ENCODE peak calls at places on chromosomes 4 and X, in nine cellular contexts. X, N, L, T, V, P, Z, H and W are unnamed samples.

GRCh38 chr4:121358473-121358872 is 22.3 kb downstream of the QRFPR start:
- DNase-seq in T (no peak), L (no peak), H (peak; percentile 7), N (no peak), V (no peak), Z (no peak), P (no peak), X (no peak), W (no peak)

GRCh38 chr4:127251423-127251822 is 381.3 kb upstream of the INTU start:
- DNase-seq in P (no peak), L (no peak), V (no peak), Z (no peak), X (no peak), H (no peak), T (no peak), N (no peak), W (no peak)

GRCh38 chr4:77052352-77052751 is 23.4 kb downstream of the CCNI start:
- DNase-seq in P (peak; percentile 71), T (no peak), X (peak; percentile 75), N (peak; percentile 92), H (peak; percentile 48), Z (no peak), L (no peak), V (peak; percentile 64), W (no peak)

GRCh38 chrX:15683193-15683592 is 18.6 kb upstream of the CLTRN start:
- DNase-seq in N (no peak), H (no peak), L (no peak), Z (no peak), P (no peak), X (peak; percentile 9), V (no peak), T (no peak), W (no peak)

GRCh38 chr4:26871611-26872010 is 11.0 kb downstream of the STIM2 start:
- DNase-seq in V (no peak), N (no peak), T (no peak), P (no peak), H (no peak), Z (no peak), L (peak; percentile 73), X (no peak), W (no peak)

GRCh38 chr4:114494257-114494803 is 104.3 kb upstream of the UGT8 start:
- DNase-seq in P (no peak), L (no peak), Z (no peak), N (peak; percentile 83), T (no peak), V (no peak), H (no peak), X (no peak), W (no peak)

GRCh38 chr4:7792616-7793015 is 147.0 kb downstream of the AFAP1 start:
- DNase-seq in V (no peak), L (no peak), H (no peak), P (no peak), N (no peak), T (no peak), Z (no peak), X (no peak), W (no peak)

GRCh38 chr4:147768113-147768512 is 36.2 kb downstream of the ARHGAP10 start:
- DNase-seq in H (no peak), X (no peak), Z (no peak), N (no peak), L (no peak), P (peak; percentile 35), V (no peak), T (no peak), W (no peak)

GRCh38 chr4:101667348-101667747 is 123.2 kb upstream of the BANK1 start:
- DNase-seq in P (no peak), Z (no peak), N (no peak), H (no peak), X (no peak), T (no peak), L (no peak), V (no peak), W (no peak)

GRCh38 chrX:97863261-97863660 is 979.6 kb downstream of the RPA4 start:
- DNase-seq in V (no peak), H (no peak), Z (no peak), L (no peak), N (no peak), T (no peak), P (no peak), X (no peak), W (no peak)

GRCh38 chr4:124019749-124020549 is 623.4 kb downstream of the SPRY1 start:
- DNase-seq in N (no peak), V (no peak), H (no peak), X (no peak), L (no peak), Z (no peak), P (no peak), T (no peak), W (no peak)

GRCh38 chrX:110941906-110942305 is 146.3 kb upstream of the CHRDL1 start:
- DNase-seq in Z (no peak), H (no peak), X (no peak), V (no peak), N (no peak), P (no peak), T (peak; percentile 36), L (peak; percentile 23), W (no peak)

GRCh38 chr4:65669008-65669971 is 999 bp downstream of the EPHA5 start:
- DNase-seq in Z (peak; percentile 46), H (no peak), N (peak; percentile 62), V (no peak), X (no peak), P (no peak), T (no peak), L (no peak), W (peak; percentile 59)

GRCh38 chr4:65669981-65670330 is 333 bp downstream of the EPHA5 start:
- DNase-seq in T (no peak), V (no peak), N (no peak), Z (no peak), X (no peak), L (no peak), H (no peak), P (no peak), W (no peak)

GRCh38 chr4:65665951-65666523 is 4.3 kb downstream of the EPHA5 start:
- DNase-seq in P (no peak), T (no peak), V (no peak), Z (no peak), L (no peak), X (no peak), H (no peak), N (peak; percentile 16), W (no peak)

GRCh38 chr4:65670331-65671031 is at the start of gene EPHA5:
- DNase-seq in T (peak; percentile 69), X (peak; percentile 16), H (no peak), N (peak; percentile 91), L (no peak), V (peak; percentile 66), Z (peak; percentile 73), P (no peak), W (peak; percentile 78)

DNA sequence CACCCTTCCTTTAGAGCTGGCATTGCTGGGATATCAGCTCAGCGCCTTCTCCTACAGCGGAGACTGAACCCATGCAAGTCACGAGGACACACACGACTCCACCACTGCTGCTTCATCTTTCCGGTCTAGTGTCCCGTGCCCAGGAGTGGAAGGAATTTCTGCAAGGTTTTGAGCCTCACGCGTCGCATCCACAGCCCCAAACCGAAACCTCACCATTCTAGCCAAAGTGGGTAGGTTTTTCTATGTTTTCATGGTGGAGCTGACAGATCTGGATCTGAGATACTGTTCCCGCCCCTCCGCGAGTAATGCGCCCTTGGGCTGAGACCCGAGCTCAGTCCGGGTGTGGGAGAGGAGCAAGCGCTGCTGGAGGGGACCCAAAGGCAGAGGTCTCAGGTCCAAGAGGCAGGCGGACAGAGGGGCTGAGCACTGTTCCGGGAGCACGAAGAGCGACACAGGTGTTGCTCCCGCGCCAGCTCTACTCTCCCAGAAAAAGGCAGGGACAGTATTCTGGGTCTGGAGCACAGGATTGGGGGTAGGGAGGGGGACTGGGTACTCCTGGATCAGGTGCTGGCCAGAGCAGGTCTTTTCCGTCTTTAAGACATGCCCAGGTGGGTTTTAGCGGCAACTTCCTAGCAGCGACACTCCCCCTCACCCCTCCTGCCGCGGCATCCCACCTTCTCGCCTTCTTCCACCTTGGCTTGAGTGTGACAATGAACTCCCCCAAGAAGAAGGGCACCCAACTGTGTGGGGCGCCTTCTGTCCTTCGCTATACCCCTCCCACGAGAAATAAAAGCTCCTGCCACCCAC is 1.9 kb downstream of the EPHA5 start:
- DNase-seq in T (peak; percentile 46), L (no peak), H (no peak), P (no peak), X (no peak), N (peak; percentile 44), Z (peak; percentile 58), V (peak; percentile 25), W (peak; percentile 63)
- H3K4me3 ChIP-seq in T (peak overlapping the region; percentile 34), L (peak overlapping the region; percentile 63), H (no peak overlapping the region), P (no peak overlapping the region), X (no peak overlapping the region), N (peak overlapping the region; percentile 65), Z (peak overlapping the region; percentile 45), V (peak overlapping the region; percentile 53), W (peak overlapping the region; percentile 19)

GRCh38 chrX:62928906-62929305 is 422.2 kb downstream of the SPIN4 start:
- DNase-seq in H (no peak), X (no peak), T (no peak), N (no peak), V (no peak), L (no peak), Z (no peak), P (no peak), W (no peak)

GRCh38 chrX:62931625-62932024 is 419.5 kb downstream of the SPIN4 start:
- DNase-seq in H (no peak), V (no peak), N (no peak), Z (no peak), L (no peak), T (no peak), X (no peak), P (no peak), W (no peak)
- TF ChIP-seq POLR2AphosphoS5 in H (no peak), V (no peak), N (no peak), Z (no peak), L (no peak), T (no peak), X (no peak), P (no peak), W (no peak)

DNA sequence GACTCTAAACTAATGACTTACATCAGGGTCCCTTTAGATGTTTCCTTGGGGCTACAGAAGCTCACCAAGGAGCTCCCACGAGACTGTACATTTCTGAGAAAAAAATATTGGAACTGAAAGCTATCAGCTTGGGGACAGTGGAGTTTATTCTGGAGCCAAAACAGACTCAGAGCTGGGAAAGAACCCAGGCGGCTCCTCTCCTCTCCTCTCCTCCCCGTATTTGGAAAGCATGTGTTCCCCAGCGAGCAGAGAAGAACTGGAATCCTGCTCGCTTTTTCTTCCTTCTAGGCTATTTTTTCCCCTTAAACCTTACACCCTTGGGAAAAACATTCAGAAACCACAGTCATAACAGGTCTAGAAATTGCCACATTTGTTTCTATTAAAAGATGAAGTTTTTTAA is 4.3 kb upstream of the MAP7D3 start:
- DNase-seq in Z (no peak), X (no peak), T (no peak), N (no peak), P (no peak), H (no peak), L (no peak), V (no peak), W (no peak)
- H3K4me3 ChIP-seq in Z (no peak overlapping the region), X (no peak overlapping the region), T (no peak overlapping the region), N (no peak overlapping the region), P (no peak overlapping the region), H (no peak overlapping the region), L (no peak overlapping the region), V (no peak overlapping the region), W (no peak overlapping the region)

DNA sequence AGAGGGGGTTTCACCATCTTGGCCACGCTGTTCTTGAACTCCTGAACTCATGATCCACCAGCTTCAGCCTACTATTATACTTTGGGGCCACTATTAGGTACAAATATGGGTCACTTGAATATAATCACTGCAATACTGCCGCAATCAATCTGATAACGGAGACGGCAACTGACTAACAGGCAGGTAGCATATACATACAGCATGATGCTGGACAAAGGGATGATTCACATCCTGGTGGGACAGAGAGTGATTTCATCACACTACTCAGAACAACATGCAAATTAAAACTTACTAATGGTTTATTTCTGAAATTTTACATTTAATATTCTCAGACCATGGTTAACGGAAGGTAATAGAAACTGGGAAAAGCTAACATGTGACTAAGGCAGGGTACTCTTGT is 10.9 kb downstream of the LRBA start:
- DNase-seq in Z (no peak), X (no peak), P (no peak), V (no peak), N (no peak), L (no peak), H (peak; percentile 12), T (no peak), W (no peak)
- TF ChIP-seq POLR2AphosphoS5 in Z (no peak), X (no peak), P (no peak), V (no peak), N (no peak), L (no peak), H (no peak), T (no peak), W (no peak)